ENCODE peak calls at places on chromosomes 12 and 14, in seven cellular contexts. D is stimulated activated CD4-positive, alpha-beta T cell treated with anti-CD3 and anti-CD28 coated beads, TNF-alpha, amount 100 ng/mL, for 48 hours; O is midbrain; V is AG04449; R is cerebellar cortex; Y is SK-N-DZ; C is B cell. I is an unnamed sample.

GRCh38 chr12:3150820-3151590 is 73.8 kb downstream of the TSPAN9 start:
- DNase-seq in D (no peak), R (no peak), Y (no peak), O (no peak), V (no peak), C (no peak), I (no peak)

GRCh38 chr14:95993768-95994592 is 45.2 kb upstream of the C14orf132 start:
- DNase-seq in C (peak), V (no peak), R (peak), Y (peak), O (peak), D (no peak), I (peak)

GRCh38 chr14:96627811-96628775 is 125.9 kb downstream of the PAPOLA start:
- DNase-seq in Y (no peak), O (no peak), R (no peak), C (no peak), V (no peak), D (no peak), I (no peak)

GRCh38 chr14:75437201-75438143 is 9.7 kb downstream of the JDP2 start:
- DNase-seq in O (no peak), C (no peak), R (peak), D (no peak), V (no peak), Y (no peak), I (peak)

GRCh38 chr12:60072911-60073310 is 477.1 kb downstream of the SLC16A7 start:
- DNase-seq in D (no peak), Y (no peak), R (no peak), V (peak), O (no peak), C (no peak), I (no peak)

GRCh38 chr14:26738571-26738970 is 140.7 kb upstream of the NOVA1 start:
- DNase-seq in D (no peak), Y (no peak), C (no peak), V (no peak), O (no peak), R (no peak), I (no peak)

GRCh38 chr14:99936056-99936455 is 129.2 kb upstream of the EVL start:
- DNase-seq in O (no peak), R (no peak), D (no peak), C (no peak), V (no peak), Y (no peak), I (no peak)

GRCh38 chr12:119940881-119941280 is 48.2 kb upstream of the BICDL1 start:
- DNase-seq in V (no peak), C (no peak), O (no peak), D (no peak), Y (no peak), R (no peak), I (no peak)

GRCh38 chr12:101297661-101298060 is 17.8 kb downstream of the UTP20 start:
- DNase-seq in D (no peak), V (no peak), R (no peak), Y (no peak), O (no peak), C (no peak), I (no peak)

GRCh38 chr14:105538481-105539049 is 12.2 kb downstream of the TMEM121 start:
- DNase-seq in Y (no peak), D (no peak), C (peak), O (no peak), V (no peak), R (no peak), I (no peak)

I was measured in G401.